ENCODE peak calls at places on chromosomes 16 and 17, in six cellular contexts. One of them, this sample, is unnamed.

GRCh38 chr16:22327446-22327775 is 30.2 kb downstream of the POLR3E start:
- DNase-seq in IMR-90: no peak
- DNase-seq in cardiac fibroblast: no peak
- DNase-seq in prostate gland: no peak
- DNase-seq in lung: no peak
- DNase-seq in GM10248: no peak
- DNase-seq in this sample: no peak

GRCh38 chr17:75087558-75088453 is at the start of gene SLC16A5:
- DNase-seq in IMR-90: peak
- DNase-seq in cardiac fibroblast: peak
- DNase-seq in prostate gland: peak
- DNase-seq in lung: peak
- DNase-seq in GM10248: peak
- DNase-seq in this sample: peak

GRCh38 chr17:19248923-19249574 is 11.9 kb downstream of the EPN2 start:
- DNase-seq in IMR-90: peak
- DNase-seq in cardiac fibroblast: peak
- DNase-seq in prostate gland: peak
- DNase-seq in lung: no peak
- DNase-seq in GM10248: no peak
- DNase-seq in this sample: no peak

GRCh38 chr17:59844884-59845594 is 47.7 kb downstream of the TUBD1 start:
- DNase-seq in IMR-90: peak
- DNase-seq in cardiac fibroblast: peak
- DNase-seq in prostate gland: no peak
- DNase-seq in lung: no peak
- DNase-seq in GM10248: no peak
- DNase-seq in this sample: no peak

GRCh38 chr17:7413346-7413985 is 5.8 kb downstream of the NLGN2 start:
- DNase-seq in IMR-90: peak
- DNase-seq in cardiac fibroblast: peak
- DNase-seq in prostate gland: no peak
- DNase-seq in lung: no peak
- DNase-seq in GM10248: no peak
- DNase-seq in this sample: no peak

GRCh38 chr16:84514874-84515835 is 10.7 kb upstream of the MEAK7 start:
- DNase-seq in IMR-90: no peak
- DNase-seq in cardiac fibroblast: no peak
- DNase-seq in prostate gland: no peak
- DNase-seq in lung: peak
- DNase-seq in GM10248: peak
- DNase-seq in this sample: peak

GRCh38 chr17:35510031-35510430 is 27.4 kb downstream of the SLFN12L start:
- DNase-seq in IMR-90: no peak
- DNase-seq in cardiac fibroblast: no peak
- DNase-seq in prostate gland: no peak
- DNase-seq in lung: no peak
- DNase-seq in GM10248: no peak
- DNase-seq in this sample: no peak

GRCh38 chr16:89401205-89401604 is 89.2 kb downstream of the ANKRD11 start:
- DNase-seq in IMR-90: no peak
- DNase-seq in cardiac fibroblast: no peak
- DNase-seq in prostate gland: no peak
- DNase-seq in lung: no peak
- DNase-seq in GM10248: no peak
- DNase-seq in this sample: no peak

GRCh38 chr17:40535924-40536717 is 29.2 kb downstream of the CCR7 start:
- DNase-seq in IMR-90: no peak
- DNase-seq in cardiac fibroblast: peak
- DNase-seq in prostate gland: no peak
- DNase-seq in lung: peak
- DNase-seq in GM10248: no peak
- DNase-seq in this sample: no peak

GRCh38 chr17:50948711-50949110 is 82.6 kb upstream of the TOB1 start:
- DNase-seq in IMR-90: no peak
- DNase-seq in cardiac fibroblast: no peak
- DNase-seq in prostate gland: no peak
- DNase-seq in lung: no peak
- DNase-seq in GM10248: no peak
- DNase-seq in this sample: no peak

GRCh38 chr17:75573540-75573957 is 14.1 kb upstream of the MYO15B start:
- DNase-seq in IMR-90: no peak
- DNase-seq in cardiac fibroblast: no peak
- DNase-seq in prostate gland: no peak
- DNase-seq in lung: no peak
- DNase-seq in GM10248: no peak
- DNase-seq in this sample: no peak

GRCh38 chr17:163514-164103 is 17.8 kb downstream of the DOC2B start:
- DNase-seq in IMR-90: no peak
- DNase-seq in cardiac fibroblast: no peak
- DNase-seq in prostate gland: no peak
- DNase-seq in lung: no peak
- DNase-seq in GM10248: no peak
- DNase-seq in this sample: no peak
- TF ChIP-seq CTCF in IMR-90: no peak
- TF ChIP-seq CTCF in cardiac fibroblast: no peak
- TF ChIP-seq CTCF in prostate gland: no peak
- TF ChIP-seq CTCF in lung: no peak
- TF ChIP-seq CTCF in GM10248: no peak
- TF ChIP-seq CTCF in this sample: no peak

GRCh38 chr17:64281962-64282752 is 19.1 kb upstream of the TEX2 start:
- DNase-seq in IMR-90: peak
- DNase-seq in cardiac fibroblast: peak
- DNase-seq in prostate gland: peak
- DNase-seq in lung: peak
- DNase-seq in GM10248: peak
- DNase-seq in this sample: peak
- TF ChIP-seq CTCF in IMR-90: peak
- TF ChIP-seq CTCF in cardiac fibroblast: peak
- TF ChIP-seq CTCF in prostate gland: peak
- TF ChIP-seq CTCF in lung: peak
- TF ChIP-seq CTCF in GM10248: peak
- TF ChIP-seq CTCF in this sample: peak

GRCh38 chr17:79609616-79610150 is 1.2 kb downstream of the RBFOX3 start:
- DNase-seq in IMR-90: no peak
- DNase-seq in cardiac fibroblast: no peak
- DNase-seq in prostate gland: no peak
- DNase-seq in lung: no peak
- DNase-seq in GM10248: no peak
- DNase-seq in this sample: no peak
- TF ChIP-seq CTCF in IMR-90: no peak
- TF ChIP-seq CTCF in cardiac fibroblast: no peak
- TF ChIP-seq CTCF in prostate gland: no peak
- TF ChIP-seq CTCF in lung: no peak
- TF ChIP-seq CTCF in GM10248: no peak
- TF ChIP-seq CTCF in this sample: no peak

GRCh38 chr17:9802294-9802693 is 10.9 kb upstream of the DHRS7C start:
- DNase-seq in IMR-90: no peak
- DNase-seq in cardiac fibroblast: no peak
- DNase-seq in prostate gland: no peak
- DNase-seq in lung: no peak
- DNase-seq in GM10248: no peak
- DNase-seq in this sample: no peak
- TF ChIP-seq CTCF in IMR-90: no peak
- TF ChIP-seq CTCF in cardiac fibroblast: no peak
- TF ChIP-seq CTCF in prostate gland: no peak
- TF ChIP-seq CTCF in lung: no peak
- TF ChIP-seq CTCF in GM10248: no peak
- TF ChIP-seq CTCF in this sample: no peak

DNA sequence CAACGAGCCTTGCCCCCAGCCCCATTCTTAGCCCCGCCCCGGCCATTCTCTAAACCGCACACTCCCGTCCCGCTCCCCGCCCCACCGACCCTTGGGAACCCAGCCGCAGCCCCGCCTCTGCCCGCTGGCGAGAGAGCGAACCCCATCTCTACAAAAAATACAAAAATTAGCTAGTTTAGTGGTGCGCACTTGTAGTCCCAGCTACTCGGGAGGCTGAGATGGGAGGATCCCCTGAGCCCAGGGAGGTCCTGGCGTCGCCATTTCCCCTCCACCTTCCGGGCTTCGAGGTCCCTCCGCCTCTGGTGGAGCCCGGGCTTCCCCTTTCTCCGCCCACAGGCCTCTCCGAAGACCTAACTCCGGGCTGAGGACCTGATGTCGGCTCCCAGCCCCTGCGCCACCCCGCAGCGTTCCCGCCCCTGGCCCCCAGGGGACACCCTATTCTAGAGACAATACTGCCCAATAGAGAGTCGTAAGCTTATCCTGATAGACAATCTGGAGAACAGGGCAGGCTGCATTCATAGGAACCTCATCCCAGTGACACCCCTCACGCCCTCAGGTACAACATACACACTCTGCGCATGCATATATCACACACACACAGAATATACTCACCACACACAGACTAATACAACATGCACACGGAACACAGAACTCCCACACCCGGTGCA is 483 bp upstream of the PROCA1 start:
- DNase-seq in IMR-90: no peak
- DNase-seq in cardiac fibroblast: peak
- DNase-seq in prostate gland: no peak
- DNase-seq in lung: no peak
- DNase-seq in GM10248: peak
- DNase-seq in this sample: peak
- TF ChIP-seq CTCF in IMR-90: no peak
- TF ChIP-seq CTCF in cardiac fibroblast: no peak
- TF ChIP-seq CTCF in prostate gland: no peak
- TF ChIP-seq CTCF in lung: no peak
- TF ChIP-seq CTCF in GM10248: peak
- TF ChIP-seq CTCF in this sample: no peak

GRCh38 chr17:28898261-28898955 is 875 bp upstream of the FLOT2 start:
- DNase-seq in IMR-90: no peak
- DNase-seq in cardiac fibroblast: no peak
- DNase-seq in prostate gland: no peak
- DNase-seq in lung: no peak
- DNase-seq in GM10248: no peak
- DNase-seq in this sample: no peak

GRCh38 chr17:28895794-28896447 is 1.6 kb downstream of the FLOT2 start:
- DNase-seq in IMR-90: no peak
- DNase-seq in cardiac fibroblast: no peak
- DNase-seq in prostate gland: no peak
- DNase-seq in lung: no peak
- DNase-seq in GM10248: no peak
- DNase-seq in this sample: no peak

GRCh38 chr17:28896491-28896883 is 1.0 kb downstream of the FLOT2 start:
- DNase-seq in IMR-90: no peak
- DNase-seq in cardiac fibroblast: no peak
- DNase-seq in prostate gland: no peak
- DNase-seq in lung: no peak
- DNase-seq in GM10248: no peak
- DNase-seq in this sample: no peak

GRCh38 chr17:28897769-28898259 is 281 bp upstream of the FLOT2 start:
- DNase-seq in IMR-90: no peak
- DNase-seq in cardiac fibroblast: no peak
- DNase-seq in prostate gland: no peak
- DNase-seq in lung: no peak
- DNase-seq in GM10248: no peak
- DNase-seq in this sample: no peak

GRCh38 chr17:28896884-28897768 is at the start of gene FLOT2:
- DNase-seq in IMR-90: peak
- DNase-seq in cardiac fibroblast: peak
- DNase-seq in prostate gland: peak
- DNase-seq in lung: peak
- DNase-seq in GM10248: peak
- DNase-seq in this sample: peak
- TF ChIP-seq CTCF in IMR-90: peak
- TF ChIP-seq CTCF in cardiac fibroblast: peak
- TF ChIP-seq CTCF in prostate gland: no peak
- TF ChIP-seq CTCF in lung: no peak
- TF ChIP-seq CTCF in GM10248: no peak
- TF ChIP-seq CTCF in this sample: peak

DNA sequence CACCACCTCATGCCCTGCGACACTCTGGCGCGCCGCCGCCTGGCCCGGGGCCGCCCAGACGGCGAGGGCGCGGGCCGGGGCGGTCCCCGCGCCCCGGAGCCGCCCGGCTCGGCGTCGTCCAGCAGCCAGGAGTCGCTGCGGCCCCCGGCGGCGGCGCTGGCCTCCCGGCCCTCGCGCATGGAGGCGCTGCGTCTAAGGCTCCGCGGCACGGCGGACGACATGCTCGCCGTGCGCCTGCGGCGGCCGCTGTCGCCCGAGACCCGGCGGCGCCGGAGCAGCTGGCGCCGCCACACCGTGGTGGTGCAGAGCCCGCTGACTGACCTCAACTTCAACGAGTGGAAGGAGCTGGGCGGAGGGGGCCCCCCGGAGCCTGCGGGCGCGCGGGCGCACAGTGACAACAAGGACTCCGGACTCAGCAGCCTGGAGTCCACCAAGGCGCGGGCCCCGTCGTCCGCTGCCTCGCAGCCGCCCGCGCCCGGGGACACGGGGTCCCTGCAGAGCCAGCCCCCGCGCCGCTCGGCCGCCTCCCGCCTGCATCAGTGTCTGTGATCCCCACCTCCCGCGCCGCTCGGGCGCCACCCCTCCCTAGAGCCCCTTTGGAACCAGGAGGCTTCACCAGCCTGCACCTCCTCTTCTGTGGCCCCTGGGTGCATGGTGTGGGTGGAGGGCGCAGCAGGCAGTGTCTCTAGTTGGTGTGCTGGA is 82.3 kb downstream of the ARHGAP23 start:
- DNase-seq in IMR-90: no peak
- DNase-seq in cardiac fibroblast: peak
- DNase-seq in prostate gland: no peak
- DNase-seq in lung: no peak
- DNase-seq in GM10248: peak
- DNase-seq in this sample: no peak
- TF ChIP-seq CTCF in IMR-90: no peak
- TF ChIP-seq CTCF in cardiac fibroblast: no peak
- TF ChIP-seq CTCF in prostate gland: no peak
- TF ChIP-seq CTCF in lung: no peak
- TF ChIP-seq CTCF in GM10248: no peak
- TF ChIP-seq CTCF in this sample: no peak

This sample was measured in natural killer cell.